ENCODE peak calls at places on chromosomes 2 and 18, in eight cellular contexts. D, M, F, V, W, X, U and P are unnamed samples.

GRCh38 chr2:112243233-112243632 is 11.6 kb downstream of the ZC3H8 start:
- DNase-seq in X (no peak), D (no peak), U (peak; percentile 4), F (no peak), M (no peak), V (no peak), W (no peak), P (no peak)

GRCh38 chr2:130822766-130823165 is 13.9 kb upstream of the ARHGEF4 start:
- DNase-seq in F (no peak), D (no peak), V (no peak), X (no peak), W (no peak), M (no peak), U (no peak), P (no peak)

GRCh38 chr18:22710628-22711380 is 222.3 kb upstream of the RBBP8 start:
- DNase-seq in M (no peak), X (peak; percentile 7), W (no peak), D (peak; percentile 74), U (peak; percentile 75), F (no peak), V (no peak), P (no peak)

GRCh38 chr2:226216578-226216977 is 583.0 kb downstream of the IRS1 start:
- DNase-seq in V (no peak), X (no peak), U (no peak), D (no peak), W (no peak), M (no peak), F (no peak), P (no peak)

GRCh38 chr2:88451647-88452150 is 794 bp downstream of the FOXI3 start:
- DNase-seq in W (no peak), D (no peak), U (no peak), V (peak; percentile 14), X (peak; percentile 28), M (no peak), F (no peak), P (no peak)

GRCh38 chr2:72135921-72136320 is 11.7 kb downstream of the CYP26B1 start:
- DNase-seq in M (no peak), W (no peak), D (no peak), X (no peak), U (no peak), F (no peak), V (no peak), P (no peak)

GRCh38 chr2:57936216-57936615 is 110.4 kb upstream of the VRK2 start:
- DNase-seq in V (no peak), F (peak; percentile 77), M (no peak), W (no peak), X (no peak), U (peak; percentile 37), D (no peak), P (no peak)

GRCh38 chr2:190765386-190766173 is 115.0 kb upstream of the GLS start:
- DNase-seq in D (no peak), W (no peak), V (no peak), U (peak; percentile 89), M (no peak), X (no peak), F (peak; percentile 90), P (no peak)

GRCh38 chr2:126776701-126777619 is 121.0 kb downstream of the GYPC start:
- DNase-seq in U (peak; percentile 70), D (peak; percentile 90), W (peak; percentile 69), X (peak; percentile 89), V (peak; percentile 82), F (peak; percentile 40), M (peak; percentile 66), P (no peak)

GRCh38 chr18:75360941-75361340 is 66.6 kb downstream of the SMIM21 start:
- DNase-seq in W (no peak), V (no peak), M (no peak), D (no peak), U (no peak), F (no peak), X (no peak), P (no peak)

GRCh38 chr2:224160917-224161316 is 121.8 kb upstream of the SERPINE2 start:
- DNase-seq in F (no peak), V (no peak), X (no peak), M (no peak), D (no peak), W (no peak), U (peak; percentile 19), P (no peak)

GRCh38 chr2:117941693-117942092 is 72.2 kb downstream of the CCDC93 start:
- DNase-seq in W (no peak), U (no peak), D (no peak), V (no peak), F (no peak), X (no peak), M (no peak), P (no peak)

GRCh38 chr18:79476918-79477685 is 81.4 kb downstream of the NFATC1 start:
- DNase-seq in D (no peak), U (no peak), F (no peak), M (peak; percentile 79), X (no peak), W (no peak), V (no peak), P (no peak)

GRCh38 chr2:188333751-188334524 is 42.3 kb downstream of the GULP1 start:
- DNase-seq in X (no peak), F (no peak), V (no peak), W (no peak), M (peak; percentile 46), U (no peak), D (no peak), P (no peak)

GRCh38 chr2:29226808-29227207 is 111.6 kb downstream of the CLIP4 start:
- DNase-seq in D (no peak), W (no peak), F (no peak), V (no peak), U (no peak), X (no peak), M (no peak), P (no peak)

GRCh38 chr2:152716805-152717241 is 438 bp downstream of the PRPF40A start:
- DNase-seq in X (peak; percentile 39), U (peak; percentile 33), W (no peak), F (no peak), D (peak; percentile 62), V (peak; percentile 47), M (no peak), P (no peak)

GRCh38 chr2:39114771-39115170 is 6.1 kb downstream of the SOS1 start:
- DNase-seq in W (no peak), M (no peak), F (no peak), U (peak; percentile 65), V (no peak), D (no peak), X (no peak), P (no peak)

GRCh38 chr18:10787293-10787901 is 261.6 kb downstream of the NAPG start:
- DNase-seq in V (peak; percentile 83), M (peak; percentile 88), D (peak; percentile 89), X (peak; percentile 81), F (peak; percentile 63), W (peak; percentile 79), U (peak; percentile 88), P (no peak)

GRCh38 chr2:221465776-221466175 is 106.3 kb downstream of the EPHA4 start:
- DNase-seq in V (no peak), U (peak; percentile 33), D (no peak), F (no peak), X (no peak), W (no peak), M (no peak), P (no peak)

GRCh38 chr2:237552911-237553310 is 13.5 kb upstream of the PRLH start:
- DNase-seq in M (no peak), D (no peak), F (no peak), U (no peak), W (no peak), V (no peak), X (no peak), P (no peak)

GRCh38 chr2:75614062-75614710 is 32.4 kb upstream of the MRPL19 start:
- DNase-seq in W (no peak), D (no peak), U (peak; percentile 19), X (no peak), M (no peak), V (no peak), F (no peak), P (no peak)

GRCh38 chr2:125456851-125457250 is 1199.1 kb upstream of the GYPC start:
- DNase-seq in M (no peak), D (no peak), W (no peak), X (no peak), V (no peak), U (no peak), F (no peak), P (no peak)

GRCh38 chr2:20609995-20610357 is 40.9 kb downstream of the HS1BP3 start:
- DNase-seq in F (no peak), V (no peak), D (no peak), X (no peak), W (no peak), U (no peak), M (no peak), P (no peak)

GRCh38 chr2:167596072-167596471 is 651.3 kb downstream of the STK39 start:
- DNase-seq in V (no peak), D (no peak), F (peak; percentile 25), X (no peak), U (no peak), M (no peak), W (no peak), P (no peak)

GRCh38 chr2:32712870-32713269 is 85.0 kb downstream of the TTC27 start:
- DNase-seq in V (no peak), U (peak; percentile 19), W (no peak), F (no peak), M (no peak), D (no peak), X (no peak), P (no peak)